ENCODE peak calls at places on chromosomes 3 and 15, in four cellular contexts. X is C1 segment of cervical spinal cord, J is substantia nigra, H is 8988T. L is an unnamed sample.

GRCh38 chr3:125160911-125161371 is 51.6 kb downstream of the SLC12A8 start:
- DNase-seq in X (no peak), J (no peak), H (no peak), L (no peak)

GRCh38 chr15:69926011-69926410 is 171.7 kb downstream of the TLE3 start:
- DNase-seq in X (no peak), J (no peak), H (no peak), L (no peak)

GRCh38 chr3:34396288-34396687 is 597.9 kb downstream of the PDCD6IP start:
- DNase-seq in X (no peak), J (no peak), H (no peak), L (no peak)

GRCh38 chr3:71153753-71154152 is 429.8 kb downstream of the FOXP1 start:
- DNase-seq in X (no peak), J (no peak), H (no peak), L (no peak)

GRCh38 chr3:82093641-82094040 is 332.2 kb upstream of the GBE1 start:
- DNase-seq in X (no peak), J (no peak), H (no peak), L (no peak)

GRCh38 chr3:124363451-124363850 is 366.8 kb upstream of the UMPS start:
- DNase-seq in X (no peak), J (no peak), H (no peak), L (no peak)

GRCh38 chr3:184414418-184415228 is 34.8 kb downstream of the CHRD start:
- DNase-seq in X (no peak), J (no peak), H (no peak), L (no peak)

GRCh38 chr15:76840830-76841460 is 64.2 kb downstream of the SCAPER start:
- DNase-seq in X (no peak), J (no peak), H (no peak), L (no peak)

GRCh38 chr3:156291269-156292123 is 171.1 kb downstream of the KCNAB1 start:
- DNase-seq in X (no peak), J (no peak), H (no peak), L (no peak)

GRCh38 chr15:81254277-81255265 is 57.9 kb downstream of the IL16 start:
- DNase-seq in X (no peak), J (no peak), H (no peak), L (no peak)

GRCh38 chr3:191020730-191021405 is 158.4 kb upstream of the GMNC start:
- DNase-seq in X (no peak), J (no peak), H (no peak), L (no peak)

GRCh38 chr15:51757463-51757862 is 6.1 kb downstream of the TMOD2 start:
- DNase-seq in X (no peak), J (no peak), H (no peak), L (no peak)

GRCh38 chr3:173584093-173584833 is 186.7 kb downstream of the NLGN1 start:
- DNase-seq in X (no peak), J (no peak), H (peak; percentile 15), L (no peak)

L was measured in SW 1271.